ENCODE peak calls at places on chromosomes 1 and 21, in five cellular contexts. N, W, X, Q and B are unnamed samples.

GRCh38 chr1:48115835-48116234 is 106.7 kb upstream of the SLC5A9 start:
- DNase-seq in N (no peak), W (no peak), X (no peak), Q (no peak), B (no peak)

GRCh38 chr1:2274231-2274967 is 46.3 kb downstream of the SKI start:
- DNase-seq in N (no peak), W (peak), X (no peak), Q (no peak), B (no peak)

GRCh38 chr1:7266561-7266960 is 481.3 kb downstream of the CAMTA1 start:
- DNase-seq in N (no peak), W (no peak), X (no peak), Q (peak), B (no peak)

GRCh38 chr1:147080013-147080661 is 92.1 kb downstream of the PRKAB2 start:
- DNase-seq in N (no peak), W (no peak), X (peak), Q (no peak), B (no peak)

GRCh38 chr1:1776672-1777393 is 1.4 kb downstream of the NADK start:
- DNase-seq in N (no peak), W (no peak), X (no peak), Q (no peak), B (no peak)

GRCh38 chr1:219347843-219348475 is 174.3 kb downstream of the LYPLAL1 start:
- DNase-seq in N (no peak), W (peak), X (no peak), Q (peak), B (peak)

GRCh38 chr1:32205401-32206370 is at the start of gene IQCC:
- DNase-seq in N (no peak), W (peak), X (peak), Q (peak), B (peak)

GRCh38 chr1:116491985-116492811 is 78.6 kb downstream of the CD58 start:
- DNase-seq in N (no peak), W (no peak), X (no peak), Q (no peak), B (no peak)

GRCh38 chr1:88946845-88947244 is 45.6 kb downstream of the KYAT3 start:
- DNase-seq in N (peak), W (no peak), X (peak), Q (no peak), B (no peak)

GRCh38 chr1:29269356-29269755 is 33.0 kb downstream of the PTPRU start:
- DNase-seq in N (no peak), W (no peak), X (no peak), Q (no peak), B (no peak)

GRCh38 chr21:15208787-15209186 is 144.0 kb upstream of the NRIP1 start:
- DNase-seq in N (no peak), W (no peak), X (no peak), Q (no peak), B (no peak)

GRCh38 chr1:1080122-1080753 is 6.1 kb upstream of the RNF223 start:
- DNase-seq in N (no peak), W (peak), X (peak), Q (peak), B (peak)

GRCh38 chr1:223319913-223320600 is 43.9 kb downstream of the SUSD4 start:
- DNase-seq in N (no peak), W (no peak), X (no peak), Q (no peak), B (no peak)

GRCh38 chr1:185284533-185285244 is 32.4 kb downstream of the IVNS1ABP start:
- DNase-seq in N (no peak), W (no peak), X (peak), Q (no peak), B (no peak)